ENCODE peak calls at places on chromosomes 2 and 18, in four cellular contexts. E is left ventricle myocardium inferior; W is naive thymus-derived CD4-positive, alpha-beta T cell; F is right cardiac atrium. D is an unnamed sample. For H3K4me1, the result is how much of the 10 kb centered on the place peaks cover.

GRCh38 chr2:120783371-120783791 is 47.7 kb downstream of the GLI2 start:
- DNase-seq in W (no peak), F (no peak), E (no peak), D (no peak)

GRCh38 chr18:59881728-59882685 is 17.8 kb upstream of the PMAIP1 start:
- DNase-seq in F (no peak), E (no peak), W (no peak), D (no peak)

GRCh38 chr18:13623348-13623747 is 103.0 kb downstream of the FAM210A start:
- DNase-seq in W (no peak), E (no peak), F (no peak), D (no peak)

GRCh38 chr2:110854355-110855081 is 122.1 kb downstream of the ACOXL start:
- DNase-seq in F (no peak), E (no peak), W (no peak), D (no peak)

GRCh38 chr2:106020821-106021316 is 173.2 kb downstream of the UXS1 start:
- DNase-seq in E (peak), F (peak), W (no peak), D (no peak)

GRCh38 chr2:25690058-25690457 is 16.7 kb upstream of the DTNB start:
- DNase-seq in W (no peak), F (no peak), E (no peak), D (no peak)

GRCh38 chr18:6879508-6880195 is 150.1 kb downstream of the ARHGAP28 start:
- DNase-seq in W (no peak), F (no peak), E (no peak), D (no peak)

GRCh38 chr2:85772841-85773491 is 19.2 kb downstream of the ATOH8 start:
- DNase-seq in E (peak), W (no peak), F (peak), D (no peak)

GRCh38 chr2:125085904-125086303 is 1060.8 kb downstream of the CNTNAP5 start:
- DNase-seq in E (no peak), W (no peak), F (no peak), D (no peak)

GRCh38 chr2:154533300-154533940 is 165.1 kb upstream of the KCNJ3 start:
- DNase-seq in E (no peak), F (no peak), W (no peak), D (no peak)

GRCh38 chr18:28768791-28769768 is 592.1 kb upstream of the CDH2 start:
- DNase-seq in F (no peak), W (no peak), E (no peak), D (no peak)

GRCh38 chr2:214220251-214220650 is 190.6 kb upstream of the VWC2L start:
- DNase-seq in W (no peak), E (no peak), F (no peak), D (no peak)

GRCh38 chr18:39667905-39668304 is 2102.3 kb upstream of the CELF4 start:
- DNase-seq in W (no peak), E (no peak), F (no peak), D (no peak)

GRCh38 chr2:112686348-112687217 is 34.2 kb upstream of the NT5DC4 start:
- DNase-seq in F (no peak), E (no peak), W (no peak), D (no peak)

GRCh38 chr2:159030674-159031380 is 62.4 kb downstream of the TANC1 start:
- DNase-seq in F (peak), E (peak), W (no peak), D (peak)

DNA sequence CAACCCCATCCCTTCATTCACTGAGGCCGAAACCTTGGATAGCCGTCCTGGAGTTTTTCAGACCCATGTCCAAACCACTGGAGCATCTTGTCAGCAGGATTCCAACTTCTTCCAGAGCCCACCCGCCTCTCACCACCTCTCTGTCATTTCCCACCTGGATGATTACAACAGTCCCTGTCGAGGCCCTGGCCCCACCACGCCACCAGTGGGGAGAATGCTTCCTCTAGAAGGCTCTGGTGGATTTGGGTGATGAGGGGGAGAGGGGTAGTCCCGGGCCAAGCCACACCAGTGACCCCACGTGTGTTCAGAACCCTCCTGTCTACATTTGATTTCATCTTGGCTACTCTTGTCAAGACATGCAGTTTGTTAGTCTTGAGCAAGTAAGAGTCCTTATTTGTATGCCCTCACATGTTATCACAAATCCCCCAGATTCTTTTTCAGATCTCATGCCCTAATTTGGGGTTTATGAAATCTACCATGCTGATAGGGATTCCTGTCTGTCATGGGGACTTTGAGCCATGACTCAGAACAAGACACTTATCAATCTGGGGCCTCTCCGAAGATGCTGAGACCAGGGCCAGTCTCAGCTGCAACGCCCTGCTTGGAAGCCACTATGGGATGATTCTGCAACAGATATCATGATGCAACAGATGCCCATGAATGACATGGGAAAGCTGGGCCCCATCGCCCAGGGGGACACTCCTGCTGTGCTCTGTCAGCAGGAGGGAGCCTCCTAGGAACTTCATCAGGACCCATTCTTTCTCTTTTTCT is 186.1 kb downstream of the ZFP36L2 start:
- DNase-seq in W (no peak), E (no peak), F (no peak), D (peak)
- H3K27ac ChIP-seq in W (no peak), E (no peak), F (no peak), D (no peak)

GRCh38 chr18:3015851-3016250 is 2.9 kb upstream of the LPIN2 start:
- DNase-seq in W (no peak), E (no peak), F (no peak), D (no peak)
- H3K4me1 ChIP-seq in W (half or more), E (half or more), F (under half), D (under half)

DNA sequence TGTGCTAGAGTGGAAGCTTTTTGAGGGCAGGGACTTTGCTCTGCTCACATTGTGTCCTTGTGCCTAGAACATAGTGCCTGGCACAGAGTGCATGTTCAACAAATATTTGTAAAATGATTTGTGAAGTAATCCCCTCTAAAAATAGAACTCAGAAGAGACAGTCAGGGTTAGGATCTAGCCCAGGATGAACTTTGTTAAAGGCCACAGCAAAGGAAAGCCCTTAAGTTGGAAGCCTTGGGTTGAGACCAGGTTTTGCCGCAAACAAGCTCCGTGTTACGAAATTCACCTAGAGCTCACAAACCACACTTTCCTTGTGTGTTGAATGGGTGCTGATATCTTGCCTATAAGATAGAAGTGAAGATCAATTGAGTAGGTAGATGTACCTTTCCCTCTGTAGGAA is 84.2 kb downstream of the SETBP1 start:
- DNase-seq in E (no peak), W (no peak), F (no peak), D (no peak)
- H3K27ac ChIP-seq in E (no peak), W (no peak), F (no peak), D (peak)

GRCh38 chr2:178006710-178007109 is 65.9 kb downstream of the PDE11A start:
- DNase-seq in F (no peak), W (no peak), E (no peak), D (no peak)
- H3K4me1 ChIP-seq in F (under half), W (under half), E (under half), D (under half)

GRCh38 chr2:209685340-209685739 is 86.3 kb upstream of the UNC80 start:
- DNase-seq in F (no peak), E (no peak), W (no peak), D (no peak)

GRCh38 chr2:209685963-209686362 is 85.7 kb upstream of the UNC80 start:
- DNase-seq in W (no peak), E (no peak), F (no peak), D (no peak)

GRCh38 chr2:209681201-209681735 is 90.4 kb upstream of the UNC80 start:
- DNase-seq in E (no peak), W (no peak), F (no peak), D (no peak)

GRCh38 chr2:209682646-209683045 is 89.0 kb upstream of the UNC80 start:
- DNase-seq in E (no peak), F (no peak), W (no peak), D (no peak)

DNA sequence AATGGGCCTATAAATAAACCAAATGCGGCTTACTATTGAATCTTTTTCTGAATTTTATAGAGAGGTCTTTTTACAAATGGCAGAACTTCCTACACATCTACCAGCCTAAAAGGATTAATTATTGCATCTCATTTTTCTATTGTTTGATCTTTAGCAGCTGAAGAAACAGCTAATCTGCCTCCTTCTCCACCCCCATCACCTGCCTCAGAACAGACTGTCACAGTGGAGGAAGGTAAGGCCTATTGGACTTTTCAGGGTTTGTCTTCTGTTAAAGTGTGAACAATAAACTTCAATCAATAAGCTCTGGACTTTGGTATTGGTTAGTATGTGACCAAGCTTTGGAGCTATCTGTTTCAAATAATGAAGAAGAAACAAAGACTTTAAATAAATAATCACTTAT is 91.0 kb upstream of the UNC80 start:
- DNase-seq in E (no peak), W (no peak), F (no peak), D (no peak)
- H3K27ac ChIP-seq in E (no peak), W (no peak), F (no peak), D (no peak)

GRCh38 chr2:46334389-46335345 is 37.5 kb downstream of the EPAS1 start:
- DNase-seq in E (no peak), F (no peak), W (no peak), D (no peak)

GRCh38 chr2:46336560-46336959 is 39.4 kb downstream of the EPAS1 start:
- DNase-seq in E (no peak), W (no peak), F (no peak), D (no peak)

GRCh38 chr2:46337208-46337994 is 40.2 kb downstream of the EPAS1 start:
- DNase-seq in F (no peak), W (peak), E (no peak), D (no peak)

GRCh38 chr2:46335404-46335965 is 38.3 kb downstream of the EPAS1 start:
- DNase-seq in E (peak), W (no peak), F (peak), D (peak)

DNA sequence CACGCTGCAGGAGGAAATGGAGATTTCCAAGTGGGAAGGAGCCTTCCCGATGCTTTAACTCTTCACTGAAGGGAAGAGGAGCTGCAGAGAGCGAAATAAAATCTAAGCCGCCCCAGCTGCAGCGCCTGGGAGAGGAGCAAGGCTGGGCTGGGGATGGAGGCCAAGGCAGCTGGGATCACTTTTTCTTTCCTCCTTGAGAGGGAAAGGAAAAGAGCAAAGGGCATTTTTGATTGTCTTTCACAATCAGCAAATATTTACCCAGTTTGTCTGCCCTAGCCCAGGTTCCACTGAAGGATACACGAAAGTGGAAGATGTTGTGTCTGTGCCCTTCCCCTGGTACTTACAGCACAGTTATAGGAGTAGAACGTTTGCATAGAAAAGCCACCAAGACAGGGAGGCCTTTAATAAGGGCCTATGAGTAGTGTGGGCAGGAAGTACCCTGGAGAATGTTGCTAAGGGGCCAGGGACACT is 38.8 kb downstream of the EPAS1 start:
- DNase-seq in F (no peak), W (no peak), E (no peak), D (peak)
- H3K4me1 ChIP-seq in F (half or more), W (under half), E (half or more), D (half or more)

DNA sequence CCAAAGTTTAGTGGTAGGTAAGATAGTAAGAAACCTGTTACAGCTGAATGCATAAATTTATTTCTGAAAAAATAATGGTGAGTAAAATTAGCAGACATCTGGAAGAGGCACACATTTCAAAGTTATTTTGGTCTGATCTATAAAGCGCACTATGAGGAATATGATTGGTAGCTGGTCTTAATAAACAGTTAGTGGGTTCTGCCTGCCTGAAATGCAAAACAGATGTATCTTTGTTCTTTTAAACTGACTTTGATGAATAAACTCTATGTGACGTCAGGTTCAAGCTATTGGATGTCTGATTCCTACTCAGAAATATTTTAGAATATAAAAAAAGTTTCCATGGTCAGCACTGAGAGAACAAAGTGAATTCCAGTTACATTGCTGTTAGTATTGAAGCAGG is 136.5 kb downstream of the TPGS2 start:
- DNase-seq in F (no peak), E (no peak), W (no peak), D (no peak)
- H3K27ac ChIP-seq in F (no peak), E (no peak), W (no peak), D (no peak)

GRCh38 chr2:54047658-54048057 is 67.8 kb upstream of the ACYP2 start:
- DNase-seq in E (no peak), F (no peak), W (no peak), D (no peak)
- H3K4me1 ChIP-seq in E (under half), F (under half), W (under half), D (under half)

GRCh38 chr2:12720752-12721151 is 4.0 kb downstream of the TRIB2 start:
- DNase-seq in W (no peak), E (no peak), F (no peak), D (no peak)

GRCh38 chr2:12721571-12722444 is 5.1 kb downstream of the TRIB2 start:
- DNase-seq in F (peak), E (no peak), W (no peak), D (no peak)

GRCh38 chr2:12723741-12724463 is 7.2 kb downstream of the TRIB2 start:
- DNase-seq in F (no peak), W (no peak), E (no peak), D (no peak)

GRCh38 chr2:12720181-12720580 is 3.4 kb downstream of the TRIB2 start:
- DNase-seq in E (no peak), W (no peak), F (no peak), D (no peak)

GRCh38 chr2:12722445-12723316 is 5.9 kb downstream of the TRIB2 start:
- DNase-seq in E (no peak), W (no peak), F (no peak), D (no peak)
- H3K27ac ChIP-seq in E (peak), W (no peak), F (no peak), D (peak)

D was measured in psoas muscle.